ENCODE peak calls at places on chromosomes 3 and 15, in nine cellular contexts. I is right cardiac atrium, L is IMR-90, U is colonic mucosa, W is aorta, P is HCT116, V is fibroblast of lung, Z is sigmoid colon, G is spleen. O is an unnamed sample.

GRCh38 chr15:44710236-44711088 is 661 bp downstream of the PATL2 start:
- DNase-seq in I (no peak), L (peak; percentile 42), U (peak; percentile 59), W (peak; percentile 81), P (no peak), V (peak; percentile 47), Z (peak; percentile 70), G (peak; percentile 88), O (peak; percentile 67)

GRCh38 chr3:189898559-189899153 is 222.0 kb downstream of the P3H2 start:
- DNase-seq in I (no peak), L (no peak), U (no peak), W (no peak), P (no peak), V (peak; percentile 54), Z (no peak), G (no peak), O (no peak)

GRCh38 chr3:16614033-16615031 is 9.1 kb upstream of the DAZL start:
- DNase-seq in I (no peak), L (no peak), U (no peak), W (no peak), P (no peak), V (peak; percentile 16), Z (no peak), G (no peak), O (no peak)

GRCh38 chr3:167837430-167837829 is 101.9 kb downstream of the SERPINI1 start:
- DNase-seq in I (no peak), L (no peak), U (no peak), W (no peak), P (no peak), V (peak; percentile 52), Z (no peak), G (no peak), O (no peak)

GRCh38 chr15:94887406-94887805 is 656.0 kb downstream of the MCTP2 start:
- DNase-seq in I (no peak), L (no peak), U (no peak), W (no peak), P (no peak), V (peak; percentile 14), Z (no peak), G (no peak), O (no peak)

GRCh38 chr15:62360286-62360685 is 195.2 kb upstream of the C2CD4B start:
- DNase-seq in I (peak; percentile 67), L (peak; percentile 4), U (no peak), W (no peak), P (no peak), V (peak; percentile 7), Z (no peak), G (no peak), O (no peak)

GRCh38 chr15:57092252-57092651 is 173.8 kb downstream of the TCF12 start:
- DNase-seq in I (no peak), L (no peak), U (no peak), W (no peak), P (no peak), V (no peak), Z (no peak), G (no peak), O (no peak)

GRCh38 chr3:131036986-131037385 is 10.3 kb downstream of the NEK11 start:
- DNase-seq in I (no peak), L (no peak), U (no peak), W (no peak), P (no peak), V (no peak), Z (no peak), G (no peak), O (no peak)

GRCh38 chr3:137770066-137770805 is 6.1 kb downstream of the SOX14 start:
- DNase-seq in I (no peak), L (no peak), U (no peak), W (no peak), P (no peak), V (no peak), Z (no peak), G (no peak), O (no peak)

GRCh38 chr3:137769321-137770065 is 5.4 kb downstream of the SOX14 start:
- DNase-seq in I (no peak), L (no peak), U (no peak), W (no peak), P (no peak), V (no peak), Z (no peak), G (no peak), O (no peak)

GRCh38 chr3:137768021-137768360 is 3.9 kb downstream of the SOX14 start:
- DNase-seq in I (no peak), L (no peak), U (no peak), W (no peak), P (no peak), V (no peak), Z (no peak), G (no peak), O (no peak)

GRCh38 chr3:137767146-137768020 is 3.3 kb downstream of the SOX14 start:
- DNase-seq in I (no peak), L (no peak), U (no peak), W (no peak), P (no peak), V (no peak), Z (no peak), G (no peak), O (no peak)

DNA sequence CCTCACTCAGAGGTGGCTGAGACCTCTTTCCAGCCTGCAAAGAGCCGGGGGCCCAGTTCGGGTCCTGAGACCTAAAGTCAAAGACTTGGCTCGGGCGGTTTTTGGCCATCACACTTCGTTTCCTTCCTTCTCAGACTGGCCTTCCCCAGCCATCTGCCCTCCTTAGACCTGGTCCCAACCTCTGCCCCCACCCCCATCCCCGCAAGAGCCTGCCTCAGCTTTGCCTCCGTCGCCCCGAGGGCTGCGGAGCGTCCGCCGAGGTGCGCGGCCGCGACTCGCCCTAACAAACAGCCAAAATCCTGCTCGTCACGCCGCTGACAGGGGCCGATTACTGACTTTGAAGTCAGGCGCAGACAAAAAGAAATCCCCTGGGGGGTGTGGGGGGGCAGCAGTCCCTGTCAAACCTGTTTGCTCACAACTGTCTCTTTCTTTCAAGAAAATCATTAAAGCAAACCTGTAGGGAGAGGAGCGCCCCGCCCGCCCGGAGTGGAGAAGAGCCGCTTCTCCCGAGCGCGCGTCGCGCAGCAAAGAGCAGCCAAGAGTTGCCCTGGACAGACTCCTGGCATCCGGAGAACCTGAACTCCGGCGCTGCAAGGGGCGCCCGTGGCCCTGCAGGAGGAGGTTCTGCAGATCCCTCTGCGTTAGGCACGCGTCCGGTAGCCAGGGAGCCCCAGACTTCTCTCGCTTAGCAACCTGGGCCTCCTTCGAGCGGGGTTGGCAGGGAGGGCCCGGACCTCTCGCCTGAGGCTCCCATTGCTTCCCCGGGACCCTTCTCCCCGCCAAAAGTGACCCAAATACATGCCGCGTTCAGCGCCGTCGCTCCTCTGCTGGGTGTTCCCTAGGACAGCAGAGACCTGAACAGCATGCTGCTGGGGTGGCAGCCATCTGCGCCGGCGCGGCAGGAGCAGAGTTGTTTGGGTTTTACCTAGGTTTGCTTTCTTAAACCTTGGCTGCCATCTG is 4.5 kb downstream of the SOX14 start:
- DNase-seq in I (no peak), L (no peak), U (no peak), W (no peak), P (no peak), V (no peak), Z (no peak), G (no peak), O (no peak)
- H3K27me3 ChIP-seq in I (no peaks in the 10 kb centered on the region), L (peaks cover 77% of the 10 kb centered on the region), U (peaks cover 91% of the 10 kb centered on the region), W (no peaks in the 10 kb centered on the region), P (peaks cover 34% of the 10 kb centered on the region), V (peaks cover 74% of the 10 kb centered on the region), Z (peaks cover 66% of the 10 kb centered on the region), G (peaks cover 100% of the 10 kb centered on the region), O (peaks cover 88% of the 10 kb centered on the region)

GRCh38 chr15:29573197-29573838 is 248.9 kb downstream of the TJP1 start:
- DNase-seq in I (no peak), L (no peak), U (no peak), W (no peak), P (no peak), V (no peak), Z (no peak), G (no peak), O (no peak)
- H3K27me3 ChIP-seq in I (no peaks in the 10 kb centered on the region), L (peaks cover 43% of the 10 kb centered on the region), U (no peaks in the 10 kb centered on the region), W (no peaks in the 10 kb centered on the region), P (peaks cover 9% of the 10 kb centered on the region), V (peaks cover 29% of the 10 kb centered on the region), Z (peaks cover 4% of the 10 kb centered on the region), G (peaks cover 47% of the 10 kb centered on the region), O (no peaks in the 10 kb centered on the region)

DNA sequence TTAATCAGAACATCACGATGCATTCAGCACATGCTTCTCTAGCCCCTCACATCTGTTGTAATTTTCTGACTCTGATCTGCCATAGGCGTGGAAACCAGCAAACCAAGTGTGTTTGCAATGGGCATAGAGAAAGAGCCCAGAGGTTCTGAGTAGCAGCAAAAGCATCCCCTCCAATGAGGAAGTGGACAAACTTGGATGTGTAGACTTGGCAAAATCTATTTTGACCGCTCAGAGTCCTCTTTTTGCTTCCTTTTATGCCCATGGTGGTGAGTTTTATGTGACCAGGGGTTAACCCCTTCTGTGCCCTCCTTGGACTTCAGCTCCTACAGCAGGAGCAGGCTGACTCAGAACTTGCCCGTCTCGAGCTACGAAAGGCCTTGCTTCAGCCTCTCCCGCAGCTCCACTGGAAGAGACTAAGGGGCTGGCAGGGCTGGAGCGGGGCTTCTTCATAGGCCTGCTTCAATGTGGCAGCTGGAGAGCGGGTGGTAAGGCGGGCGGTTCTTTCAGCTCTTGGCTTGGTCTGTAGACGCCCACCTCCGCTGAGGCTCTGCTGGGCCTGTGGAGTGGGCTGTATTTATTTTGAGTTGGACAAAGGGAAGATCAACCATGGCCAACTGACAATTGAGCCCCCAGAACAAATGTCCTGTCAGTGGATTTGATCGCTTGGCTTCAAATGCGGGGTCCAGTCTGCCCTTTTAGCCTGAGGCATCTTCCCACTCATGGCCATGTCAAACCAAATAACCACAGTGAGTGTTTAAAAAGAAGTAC is 6.5 kb upstream of the ETV5 start:
- DNase-seq in I (no peak), L (no peak), U (no peak), W (no peak), P (no peak), V (no peak), Z (no peak), G (no peak), O (no peak)
- H3K27me3 ChIP-seq in I (no peaks in the 10 kb centered on the region), L (peaks cover 46% of the 10 kb centered on the region), U (peaks cover 26% of the 10 kb centered on the region), W (no peaks in the 10 kb centered on the region), P (peaks cover 7% of the 10 kb centered on the region), V (peaks cover 6% of the 10 kb centered on the region), Z (no peaks in the 10 kb centered on the region), G (peaks cover 48% of the 10 kb centered on the region), O (no peaks in the 10 kb centered on the region)

DNA sequence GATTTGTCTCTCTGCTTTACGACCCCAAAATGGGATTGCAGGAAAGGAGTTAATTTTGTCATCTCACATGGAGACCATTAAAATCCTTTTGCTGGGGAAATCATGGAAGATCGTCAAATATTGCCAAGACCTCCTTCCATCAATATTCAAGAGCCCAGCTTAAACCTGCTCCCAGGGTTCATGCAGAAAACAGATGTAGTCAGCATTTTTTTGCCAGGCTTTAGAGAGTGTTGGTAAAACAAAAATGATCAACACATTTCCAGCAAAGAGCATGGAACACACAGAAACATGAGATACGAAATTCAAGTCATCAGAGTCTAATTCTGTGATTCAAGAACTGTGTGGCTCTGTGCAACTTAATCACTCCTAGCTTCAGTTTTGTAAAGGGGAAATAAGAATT is 118.0 kb upstream of the ATP10A start:
- DNase-seq in I (no peak), L (no peak), U (no peak), W (no peak), P (no peak), V (no peak), Z (no peak), G (no peak), O (no peak)
- H3K27me3 ChIP-seq in I (no peaks in the 10 kb centered on the region), L (no peaks in the 10 kb centered on the region), U (no peaks in the 10 kb centered on the region), W (no peaks in the 10 kb centered on the region), P (no peaks in the 10 kb centered on the region), V (no peaks in the 10 kb centered on the region), Z (no peaks in the 10 kb centered on the region), G (no peaks in the 10 kb centered on the region), O (no peaks in the 10 kb centered on the region)

DNA sequence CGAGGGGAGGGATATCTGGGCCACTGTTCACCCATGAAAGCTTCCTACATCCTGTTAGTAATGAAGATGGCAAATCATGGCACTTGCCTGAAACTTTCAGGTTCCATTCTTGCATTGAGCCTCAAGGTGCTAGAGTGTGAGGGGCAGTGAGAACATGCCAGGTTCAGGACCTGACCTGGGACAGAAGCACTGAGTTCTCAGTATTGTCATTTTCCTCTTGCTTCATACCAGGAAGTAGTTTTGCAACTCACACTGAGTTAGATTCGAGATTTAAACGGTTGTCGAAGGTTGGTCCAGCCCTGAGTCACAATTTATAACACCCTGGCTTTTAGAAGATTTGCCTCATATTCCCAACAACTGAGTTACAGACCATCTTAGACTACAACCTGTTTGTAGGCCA is 11.8 kb upstream of the MEIS2 start:
- DNase-seq in I (no peak), L (no peak), U (no peak), W (no peak), P (no peak), V (no peak), Z (peak; percentile 68), G (no peak), O (no peak)
- H3K27me3 ChIP-seq in I (no peaks in the 10 kb centered on the region), L (no peaks in the 10 kb centered on the region), U (peaks cover 30% of the 10 kb centered on the region), W (no peaks in the 10 kb centered on the region), P (no peaks in the 10 kb centered on the region), V (no peaks in the 10 kb centered on the region), Z (no peaks in the 10 kb centered on the region), G (peaks cover 67% of the 10 kb centered on the region), O (no peaks in the 10 kb centered on the region)